ENCODE peak calls at places on chromosomes 7 and 10, in five cellular contexts. M, Q, A, L and N are unnamed samples.

GRCh38 chr10:84537447-84537931 is 209.1 kb downstream of the CCSER2 start:
- DNase-seq in M (peak; percentile 49), Q (no peak), A (peak; percentile 69), L (peak; percentile 83), N (no peak)

GRCh38 chr7:49623943-49624342 is 149.5 kb upstream of the VWC2 start:
- DNase-seq in M (no peak), Q (no peak), A (no peak), L (no peak), N (no peak)

GRCh38 chr7:84677386-84677785 is 482.8 kb upstream of the SEMA3A start:
- DNase-seq in M (no peak), Q (no peak), A (peak; percentile 7), L (peak; percentile 80), N (no peak)

GRCh38 chr10:1422275-1422674 is 315.1 kb downstream of the ADARB2 start:
- DNase-seq in M (no peak), Q (no peak), A (no peak), L (no peak), N (no peak)

GRCh38 chr7:158318511-158318913 is 269.1 kb downstream of the PTPRN2 start:
- DNase-seq in M (no peak), Q (no peak), A (no peak), L (no peak), N (no peak)

GRCh38 chr10:100245484-100246220 is 16.3 kb upstream of the CHUK start:
- DNase-seq in M (no peak), Q (no peak), A (no peak), L (no peak), N (no peak)

GRCh38 chr7:49769285-49769857 is 4.1 kb upstream of the VWC2 start:
- DNase-seq in M (no peak), Q (no peak), A (no peak), L (no peak), N (no peak)

GRCh38 chr7:142798451-142799438 is 28.0 kb downstream of the PRSS2 start:
- DNase-seq in M (no peak), Q (no peak), A (no peak), L (no peak), N (no peak)

GRCh38 chr10:6052247-6053221 is 9.6 kb downstream of the IL2RA start:
- DNase-seq in M (no peak), Q (peak; percentile 83), A (no peak), L (no peak), N (no peak)

GRCh38 chr10:119501690-119502089 is 40.8 kb downstream of the RGS10 start:
- DNase-seq in M (no peak), Q (peak; percentile 30), A (no peak), L (no peak), N (no peak)

GRCh38 chr7:15113752-15114151 is 211.2 kb upstream of the DGKB start:
- DNase-seq in M (no peak), Q (no peak), A (no peak), L (peak; percentile 27), N (no peak)

GRCh38 chr10:58631715-58632114 is 119.0 kb downstream of the BICC1 start:
- DNase-seq in M (no peak), Q (no peak), A (no peak), L (no peak), N (no peak)

GRCh38 chr7:135197906-135198655 is 13.2 kb downstream of the WDR91 start:
- DNase-seq in M (no peak), Q (no peak), A (no peak), L (peak; percentile 61), N (no peak)

GRCh38 chr10:133117036-133117687 is 29.4 kb downstream of the ADGRA1 start:
- DNase-seq in M (no peak), Q (peak; percentile 59), A (no peak), L (no peak), N (no peak)

GRCh38 chr10:43217563-43218205 is 49.2 kb downstream of the RASGEF1A start:
- DNase-seq in M (peak; percentile 11), Q (peak; percentile 44), A (no peak), L (no peak), N (no peak)

GRCh38 chr10:48780341-48780740 is 95.7 kb downstream of the WDFY4 start:
- DNase-seq in M (no peak), Q (no peak), A (no peak), L (no peak), N (no peak)

GRCh38 chr10:5325076-5325475 is 39.7 kb upstream of the UCN3 start:
- DNase-seq in M (no peak), Q (no peak), A (no peak), L (no peak), N (no peak)

GRCh38 chr7:69445549-69445948 is 152.7 kb upstream of the AUTS2 start:
- DNase-seq in M (no peak), Q (peak; percentile 69), A (no peak), L (peak; percentile 23), N (no peak)

GRCh38 chr10:69329721-69330178 is 51.5 kb downstream of the HK1 start:
- DNase-seq in M (no peak), Q (no peak), A (no peak), L (no peak), N (no peak)

GRCh38 chr10:4195214-4195613 is 410.2 kb upstream of the KLF6 start:
- DNase-seq in M (no peak), Q (no peak), A (no peak), L (peak; percentile 64), N (no peak)

GRCh38 chr10:60932756-60933155 is 11.2 kb downstream of the RHOBTB1 start:
- DNase-seq in M (no peak), Q (no peak), A (no peak), L (no peak), N (no peak)

GRCh38 chr10:5465976-5466450 is 33.4 kb downstream of the CALML5 start:
- DNase-seq in M (no peak), Q (no peak), A (no peak), L (no peak), N (no peak)

GRCh38 chr7:158094671-158095256 is 492.9 kb downstream of the PTPRN2 start:
- DNase-seq in M (no peak), Q (peak; percentile 39), A (no peak), L (no peak), N (no peak)

GRCh38 chr10:7797582-7797981 is 9.6 kb downstream of the ATP5F1C start:
- DNase-seq in M (no peak), Q (no peak), A (no peak), L (peak; percentile 93), N (no peak)

GRCh38 chr10:128254486-128254885 is 128.3 kb upstream of the MKI67 start:
- DNase-seq in M (no peak), Q (no peak), A (no peak), L (no peak), N (no peak)

GRCh38 chr7:99002827-99003212 is 124.5 kb downstream of the TRRAP start:
- DNase-seq in M (no peak), Q (no peak), A (no peak), L (no peak), N (no peak)

GRCh38 chr10:47256753-47257336 is 43.2 kb upstream of the GDF10 start:
- DNase-seq in M (no peak), Q (no peak), A (no peak), L (no peak), N (no peak)

GRCh38 chr7:143199040-143199439 is 15.8 kb downstream of the TAS2R39 start:
- DNase-seq in M (no peak), Q (no peak), A (no peak), L (no peak), N (no peak)

GRCh38 chr7:93921607-93922446 is at the start of gene GNG11:
- DNase-seq in M (peak; percentile 70), Q (peak; percentile 90), A (peak; percentile 72), L (peak; percentile 90), N (peak; percentile 14)

GRCh38 chr7:112101083-112101846 is 104.9 kb downstream of the DOCK4 start:
- DNase-seq in M (no peak), Q (no peak), A (no peak), L (no peak), N (no peak)

GRCh38 chr7:34315032-34315431 is 343.0 kb upstream of the NPSR1 start:
- DNase-seq in M (no peak), Q (no peak), A (no peak), L (peak; percentile 91), N (no peak)

GRCh38 chr10:132634241-132634946 is 96.8 kb downstream of the INPP5A start:
- DNase-seq in M (no peak), Q (peak; percentile 73), A (no peak), L (peak; percentile 18), N (no peak)

GRCh38 chr7:2639994-2640830 is 8.4 kb downstream of the TTYH3 start:
- DNase-seq in M (peak; percentile 81), Q (peak; percentile 79), A (peak; percentile 65), L (no peak), N (no peak)

GRCh38 chr7:2640858-2641257 is 9.1 kb downstream of the TTYH3 start:
- DNase-seq in M (no peak), Q (no peak), A (no peak), L (no peak), N (no peak)

GRCh38 chr7:2643386-2644229 is 11.8 kb downstream of the TTYH3 start:
- DNase-seq in M (no peak), Q (no peak), A (no peak), L (no peak), N (no peak)

GRCh38 chr7:2639151-2639993 is 7.6 kb downstream of the TTYH3 start:
- DNase-seq in M (peak; percentile 49), Q (peak; percentile 79), A (no peak), L (no peak), N (no peak)

GRCh38 chr7:2641406-2642393 is 9.9 kb downstream of the TTYH3 start:
- DNase-seq in M (peak; percentile 93), Q (peak; percentile 90), A (peak; percentile 84), L (peak; percentile 95), N (peak; percentile 85)
- H3K36me3 ChIP-seq in M (no peaks in the 10 kb centered on the region), Q (peaks cover 1% of the 10 kb centered on the region), A (no peaks in the 10 kb centered on the region), L (no peaks in the 10 kb centered on the region), N (no peaks in the 10 kb centered on the region)

DNA sequence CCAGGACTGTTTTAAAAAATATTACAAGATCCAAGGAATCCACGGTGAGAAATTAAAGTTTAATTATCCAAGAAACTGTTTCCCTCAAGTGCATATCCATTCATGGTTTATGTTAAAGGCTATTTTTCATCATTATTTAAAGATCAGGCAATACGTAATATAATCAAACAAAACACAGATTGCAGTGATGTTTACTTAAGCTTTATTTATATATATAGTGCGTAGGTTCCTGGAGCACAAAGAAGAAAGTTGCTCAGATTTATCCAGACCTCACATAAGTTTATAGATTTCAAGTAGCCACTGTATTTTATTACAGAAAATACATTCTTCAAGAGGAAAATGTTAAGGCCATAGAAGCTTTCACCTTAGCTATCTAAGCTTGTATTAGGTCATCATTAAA is 210.0 kb upstream of the KLF14 start:
- DNase-seq in M (no peak), Q (no peak), A (no peak), L (no peak), N (no peak)
- H3K4me1 ChIP-seq in M (no peaks in the 10 kb centered on the region), Q (peaks cover 100% of the 10 kb centered on the region), A (peaks cover 34% of the 10 kb centered on the region), L (peaks cover 83% of the 10 kb centered on the region), N (peaks cover 32% of the 10 kb centered on the region)

GRCh38 chr7:116540743-116541142 is 15.9 kb downstream of the CAV1 start:
- DNase-seq in M (no peak), Q (no peak), A (no peak), L (no peak), N (no peak)
- H3K36me3 ChIP-seq in M (no peaks in the 10 kb centered on the region), Q (no peaks in the 10 kb centered on the region), A (no peaks in the 10 kb centered on the region), L (peaks cover 89% of the 10 kb centered on the region), N (peaks cover 8% of the 10 kb centered on the region)

DNA sequence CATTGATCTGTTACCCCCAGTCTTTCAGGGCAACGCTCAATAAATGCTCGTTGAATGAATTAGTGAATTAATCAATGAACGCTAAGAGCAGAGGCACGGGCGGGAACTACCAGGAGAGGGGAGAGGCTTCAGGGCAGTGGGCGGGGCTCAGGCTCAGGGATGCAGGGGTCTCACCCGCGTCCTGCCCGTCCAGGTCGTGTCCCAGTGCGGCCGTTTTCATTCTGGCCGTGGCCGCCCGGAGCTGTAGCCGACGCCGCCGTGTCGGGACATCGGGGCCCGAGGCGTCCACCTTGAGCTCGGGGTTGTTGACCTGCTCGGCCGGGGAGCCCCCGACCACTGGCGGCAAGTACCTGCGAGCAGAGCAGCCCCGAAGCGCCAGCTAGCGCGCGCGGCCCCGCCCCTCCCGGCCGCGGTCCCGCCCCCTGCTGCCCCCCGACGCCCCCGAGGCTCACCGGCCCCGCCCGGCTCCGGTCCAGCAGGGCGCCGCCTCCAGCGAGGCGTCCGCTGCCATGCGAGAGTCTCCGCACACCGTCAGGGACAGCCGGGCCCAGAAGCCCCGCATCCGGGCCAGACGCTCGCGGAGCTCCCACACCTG is 2.8 kb upstream of the GAL3ST4 start:
- DNase-seq in M (no peak), Q (peak; percentile 85), A (no peak), L (peak; percentile 33), N (no peak)
- H3K4me1 ChIP-seq in M (no peaks in the 10 kb centered on the region), Q (peaks cover 68% of the 10 kb centered on the region), A (peaks cover 31% of the 10 kb centered on the region), L (no peaks in the 10 kb centered on the region), N (peaks cover 10% of the 10 kb centered on the region)